ENCODE peak calls at places on chromosomes 11 and 22, in five cellular contexts. B is activated gamma-delta T cell treated with anti-CD3 and anti-CD28 coated beads, Interleukin-2, amount 50 U/mL, for 16 hours; N is activated T-cell treated with anti-CD3 and anti-CD28 coated beads, Interleukin-2, amount 50 U/mL, for 1 hour; E is H9; T is stimulated activated CD8-positive, alpha-beta memory T cell treated with anti-CD3 and anti-CD28 coated beads, Interleukin-15, amount 100 ng/mL, for 1 hour. Q is an unnamed sample.

GRCh38 chr22:27416553-27417427 is 384.8 kb downstream of the MN1 start:
- DNase-seq in B (no peak), N (no peak), E (peak), T (no peak), Q (no peak)

GRCh38 chr11:69280994-69281393 is 13.0 kb upstream of the MYEOV start:
- DNase-seq in B (no peak), N (no peak), E (no peak), T (no peak), Q (peak)

GRCh38 chr11:28618426-28618825 is 510.2 kb downstream of the METTL15 start:
- DNase-seq in B (no peak), N (no peak), E (no peak), T (no peak), Q (no peak)

GRCh38 chr11:21072517-21072916 is 403.1 kb downstream of the NELL1 start:
- DNase-seq in B (no peak), N (no peak), E (no peak), T (no peak), Q (no peak)

GRCh38 chr11:70948416-70948815 is 304.0 kb downstream of the SHANK2 start:
- DNase-seq in B (no peak), N (no peak), E (no peak), T (no peak), Q (no peak)

GRCh38 chr11:102991776-102992175 is 36.2 kb upstream of the MMP13 start:
- DNase-seq in B (no peak), N (no peak), E (no peak), T (no peak), Q (no peak)

GRCh38 chr11:101686514-101686913 is 102.7 kb upstream of the TRPC6 start:
- DNase-seq in B (no peak), N (no peak), E (no peak), T (no peak), Q (no peak)

GRCh38 chr11:63023851-63024648 is 8.4 kb upstream of the SLC22A8 start:
- DNase-seq in B (peak), N (peak), E (peak), T (peak), Q (peak)

GRCh38 chr22:49480896-49481650 is 346.6 kb downstream of the BRD1 start:
- DNase-seq in B (no peak), N (no peak), E (no peak), T (no peak), Q (no peak)

GRCh38 chr22:38706885-38707180 is 1.1 kb downstream of the GTPBP1 start:
- DNase-seq in B (no peak), N (no peak), E (no peak), T (no peak), Q (no peak)

GRCh38 chr22:30290318-30290678 is 993 bp upstream of the CASTOR1 start:
- DNase-seq in B (no peak), N (peak), E (no peak), T (no peak), Q (no peak)

GRCh38 chr11:1598816-1599215 is 722 bp upstream of the KRTAP5-2 start:
- DNase-seq in B (no peak), N (no peak), E (no peak), T (no peak), Q (no peak)

GRCh38 chr11:102914238-102915043 is 39.7 kb upstream of the MMP12 start:
- DNase-seq in B (no peak), N (no peak), E (peak), T (no peak), Q (peak)

GRCh38 chr11:13140873-13141655 is 131.9 kb downstream of the RASSF10 start:
- DNase-seq in B (no peak), N (no peak), E (no peak), T (no peak), Q (peak)

GRCh38 chr22:48780597-48781277 is 1046.9 kb downstream of the BRD1 start:
- DNase-seq in B (no peak), N (no peak), E (no peak), T (no peak), Q (peak)

GRCh38 chr11:112440518-112440917 is 179.9 kb upstream of the PLET1 start:
- DNase-seq in B (no peak), N (no peak), E (peak), T (no peak), Q (no peak)

GRCh38 chr11:405976-406795 is 8.6 kb downstream of the SIGIRR start:
- DNase-seq in B (no peak), N (no peak), E (no peak), T (no peak), Q (peak)

GRCh38 chr11:116984589-116984988 is 113.6 kb downstream of the SIK3 start:
- DNase-seq in B (no peak), N (no peak), E (no peak), T (no peak), Q (no peak)

GRCh38 chr22:40271440-40271839 is 74.9 kb upstream of the ADSL start:
- DNase-seq in B (no peak), N (no peak), E (no peak), T (no peak), Q (no peak)

GRCh38 chr11:86688398-86689179 is 16.2 kb upstream of the ME3 start:
- DNase-seq in B (no peak), N (no peak), E (no peak), T (no peak), Q (no peak)

GRCh38 chr22:37187891-37188761 is at the start of gene C1QTNF6:
- DNase-seq in B (no peak), N (no peak), E (peak), T (no peak), Q (peak)

GRCh38 chr11:581342-581741 is 5.1 kb downstream of the PHRF1 start:
- DNase-seq in B (no peak), N (no peak), E (no peak), T (no peak), Q (no peak)

GRCh38 chr11:110430267-110431211 is 791 bp downstream of the FDX1 start:
- DNase-seq in B (peak), N (no peak), E (no peak), T (no peak), Q (peak)

GRCh38 chr11:10561043-10561818 is 7.2 kb downstream of the LYVE1 start:
- DNase-seq in B (no peak), N (no peak), E (no peak), T (no peak), Q (no peak)

GRCh38 chr11:103359221-103359620 is 250.0 kb downstream of the DYNC2H1 start:
- DNase-seq in B (no peak), N (no peak), E (no peak), T (no peak), Q (no peak)

GRCh38 chr11:63448646-63449045 is 42.3 kb downstream of the PLAAT5 start:
- DNase-seq in B (no peak), N (no peak), E (peak), T (no peak), Q (no peak)

GRCh38 chr22:41256254-41256897 is 15.6 kb upstream of the CHADL start:
- DNase-seq in B (no peak), N (no peak), E (no peak), T (no peak), Q (no peak)

GRCh38 chr11:7577226-7577882 is 63.6 kb downstream of the PPFIBP2 start:
- DNase-seq in B (no peak), N (no peak), E (no peak), T (no peak), Q (peak)

GRCh38 chr22:46573781-46574437 is 36.5 kb upstream of the CELSR1 start:
- DNase-seq in B (no peak), N (no peak), E (no peak), T (no peak), Q (peak)

GRCh38 chr22:19880786-19881569 is 26.3 kb upstream of the GNB1L start:
- DNase-seq in B (no peak), N (peak), E (peak), T (no peak), Q (peak)

GRCh38 chr22:43465291-43466015 is 53.6 kb downstream of the MPPED1 start:
- DNase-seq in B (no peak), N (no peak), E (no peak), T (no peak), Q (no peak)

GRCh38 chr11:64196616-64197015 is 9.9 kb upstream of the FERMT3 start:
- DNase-seq in B (no peak), N (no peak), E (no peak), T (no peak), Q (no peak)

GRCh38 chr22:23243006-23243573 is 62.8 kb downstream of the BCR start:
- DNase-seq in B (peak), N (peak), E (peak), T (peak), Q (peak)

GRCh38 chr11:69982675-69983570 is 95.2 kb upstream of the ANO1 start:
- DNase-seq in B (no peak), N (no peak), E (peak), T (no peak), Q (no peak)

GRCh38 chr11:37557990-37558389 is 960.0 kb upstream of the RAG2 start:
- DNase-seq in B (no peak), N (no peak), E (no peak), T (no peak), Q (no peak)